ENCODE peak calls at places on chromosomes 1 and 21, in five cellular contexts. B is gastrocnemius medialis, D is heart left ventricle, X is right lobe of liver, C is K562. Y is an unnamed sample. For H3K4me1, the result is how much of the 10 kb centered on the place peaks cover.

GRCh38 chr1:115652236-115652788 is 10.5 kb downstream of the VANGL1 start:
- ATAC-seq in X (no peak), B (no peak), C (no peak), D (peak), Y (no peak)

GRCh38 chr1:228259951-228260350 is 52.1 kb downstream of the OBSCN start:
- ATAC-seq in D (no peak), X (no peak), C (peak), B (no peak), Y (no peak)

GRCh38 chr1:186978596-186979556 is 150.1 kb downstream of the PLA2G4A start:
- ATAC-seq in X (no peak), C (no peak), B (no peak), D (no peak), Y (no peak)

GRCh38 chr1:94298861-94299260 is 61.5 kb upstream of the ARHGAP29 start:
- ATAC-seq in D (peak), C (no peak), X (peak), B (peak), Y (peak)

GRCh38 chr1:58524353-58524945 is 22.1 kb downstream of the OMA1 start:
- ATAC-seq in D (no peak), C (no peak), X (no peak), B (no peak), Y (no peak)

GRCh38 chr21:32320726-32321125 is 22.1 kb downstream of the MRAP start:
- ATAC-seq in D (no peak), X (no peak), C (no peak), B (no peak), Y (no peak)

GRCh38 chr1:119298687-119299086 is 69.9 kb upstream of the HAO2 start:
- ATAC-seq in B (no peak), D (no peak), X (no peak), C (no peak), Y (no peak)

GRCh38 chr1:51433269-51433971 is 85.6 kb downstream of the EPS15 start:
- ATAC-seq in B (peak), X (peak), D (peak), C (peak), Y (peak)

GRCh38 chr1:199336745-199337640 is 690.5 kb upstream of the NR5A2 start:
- ATAC-seq in C (no peak), B (no peak), X (no peak), D (no peak), Y (no peak)

GRCh38 chr1:74375376-74375775 is 137.0 kb downstream of the LRRC53 start:
- ATAC-seq in C (no peak), D (no peak), X (no peak), B (no peak), Y (peak)

GRCh38 chr1:204495078-204495753 is 611 bp upstream of the PIK3C2B start:
- ATAC-seq in X (no peak), C (no peak), D (no peak), B (no peak), Y (no peak)

GRCh38 chr1:234114648-234115307 is 210.3 kb downstream of the SLC35F3 start:
- ATAC-seq in X (peak), D (no peak), B (no peak), C (peak), Y (no peak)

GRCh38 chr1:117985973-117986372 is 56.4 kb downstream of the WDR3 start:
- ATAC-seq in B (no peak), C (no peak), X (no peak), D (no peak), Y (no peak)

GRCh38 chr1:229984310-229984991 is 82.6 kb upstream of the GALNT2 start:
- ATAC-seq in D (no peak), C (peak), B (no peak), X (peak), Y (peak)

GRCh38 chr1:15028117-15028516 is 125.4 kb upstream of the TMEM51 start:
- ATAC-seq in B (no peak), D (peak), X (no peak), C (no peak), Y (peak)

GRCh38 chr1:34113362-34113761 is 51.7 kb downstream of the CSMD2 start:
- ATAC-seq in B (no peak), D (peak), X (no peak), C (no peak), Y (no peak)

GRCh38 chr1:235325854-235326253 is 2.1 kb downstream of the ARID4B start:
- ATAC-seq in C (no peak), D (no peak), B (no peak), X (no peak), Y (no peak)
- H3K27ac ChIP-seq in C (peak), D (no peak), B (peak), X (no peak), Y (peak)

GRCh38 chr1:225777058-225777582 is 506 bp upstream of the SRP9 start:
- ATAC-seq in C (peak), B (peak), X (peak), D (no peak), Y (peak)
- H3K4me1 ChIP-seq in C (under half), B (under half), X (under half), D (under half), Y (under half)

GRCh38 chr1:42766723-42767509 is at the start of the genes C1orf50 and P3H1:
- ATAC-seq in B (peak), X (peak), D (peak), C (peak), Y (peak)
- TF ChIP-seq POLR2A in B (peak), X (peak), D (peak), C (peak), Y (peak)

DNA sequence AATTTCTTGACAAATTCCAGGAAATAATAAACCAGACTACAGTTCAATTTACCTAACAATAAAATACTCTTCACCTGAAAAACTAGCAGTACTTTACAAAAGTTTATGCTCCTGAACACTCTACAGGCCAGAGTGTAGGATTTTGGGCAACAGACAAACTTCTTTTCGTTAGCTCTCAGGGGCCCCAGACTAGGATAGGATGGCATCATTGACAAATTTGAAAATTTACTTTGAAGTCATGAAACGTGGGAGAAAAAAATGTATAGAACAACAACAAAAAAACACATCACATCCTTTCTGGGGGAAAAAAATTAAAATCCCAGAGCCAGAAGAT is 1.2 kb downstream of the PTP4A2 start:
- ATAC-seq in X (no peak), B (no peak), C (no peak), D (no peak), Y (no peak)
- H3K27ac ChIP-seq in X (peak), B (peak), C (peak), D (peak), Y (peak)

DNA sequence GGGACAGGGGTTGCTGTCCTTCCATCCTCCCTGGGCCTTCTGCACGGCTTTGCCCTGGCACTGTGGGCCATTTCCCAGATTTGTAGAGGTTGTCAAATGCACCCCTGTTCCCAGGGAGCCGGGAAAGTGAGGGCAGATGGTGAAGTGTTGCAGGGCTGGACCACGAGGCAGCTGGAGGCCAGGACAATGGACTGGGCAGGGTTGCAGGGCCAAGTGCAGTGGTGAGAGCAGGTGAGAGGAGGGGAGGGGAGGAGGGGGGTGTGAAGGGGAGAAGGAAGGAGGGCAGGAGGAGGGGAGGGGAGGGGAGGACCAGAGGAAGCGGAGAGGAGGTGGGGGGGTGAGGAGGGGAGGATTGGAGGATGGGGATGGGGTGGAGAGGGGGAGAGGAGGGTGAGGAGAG is 443.9 kb downstream of the CAMTA1 start:
- ATAC-seq in X (no peak), D (no peak), B (no peak), C (no peak), Y (no peak)
- H3K4me1 ChIP-seq in X (under half), D (under half), B (under half), C (under half), Y (under half)

DNA sequence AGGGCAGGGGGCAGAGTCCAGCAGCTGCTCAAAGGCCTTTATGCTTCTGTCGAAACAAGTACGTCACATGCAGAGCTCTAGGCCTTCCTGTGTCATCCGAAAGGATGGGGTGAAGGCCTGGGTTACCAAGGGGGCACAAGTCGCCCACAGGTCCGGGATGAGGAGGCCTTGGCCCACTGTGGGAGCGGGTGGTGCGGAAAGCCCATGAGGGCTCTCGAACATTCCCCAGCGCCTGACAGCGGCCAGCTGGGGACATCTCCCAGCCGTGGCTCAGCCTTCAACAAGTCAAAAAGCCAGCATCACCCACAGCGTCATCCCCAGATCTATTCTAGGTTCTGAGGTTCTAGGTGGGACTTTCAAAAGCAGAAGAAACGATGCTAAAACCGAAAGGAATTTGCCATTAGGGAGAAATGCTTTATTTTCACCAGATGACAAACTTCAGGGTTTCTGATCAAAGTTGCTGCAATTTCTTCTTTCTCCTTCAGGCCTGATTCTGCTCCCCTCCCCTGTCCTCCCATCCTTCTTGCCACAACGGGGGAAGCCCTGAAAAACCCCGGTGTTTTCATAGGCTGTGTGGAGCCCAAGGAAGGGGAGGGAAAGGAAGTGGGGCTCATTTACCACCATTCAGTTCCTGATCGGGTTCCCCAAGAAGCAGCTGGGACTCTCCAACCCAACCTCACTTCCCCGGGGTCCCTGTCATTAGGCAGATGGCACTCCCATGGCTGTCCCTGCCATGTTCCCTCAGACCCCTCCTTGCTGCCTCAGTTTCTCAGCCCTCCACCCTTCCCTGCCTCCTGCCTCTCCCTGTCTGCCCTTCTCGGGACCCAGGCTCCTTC is 17.6 kb downstream of the GPR137B start:
- ATAC-seq in D (no peak), B (no peak), C (peak), X (peak), Y (no peak)
- TF ChIP-seq POLR2A in D (no peak), B (no peak), C (no peak), X (no peak), Y (no peak)

DNA sequence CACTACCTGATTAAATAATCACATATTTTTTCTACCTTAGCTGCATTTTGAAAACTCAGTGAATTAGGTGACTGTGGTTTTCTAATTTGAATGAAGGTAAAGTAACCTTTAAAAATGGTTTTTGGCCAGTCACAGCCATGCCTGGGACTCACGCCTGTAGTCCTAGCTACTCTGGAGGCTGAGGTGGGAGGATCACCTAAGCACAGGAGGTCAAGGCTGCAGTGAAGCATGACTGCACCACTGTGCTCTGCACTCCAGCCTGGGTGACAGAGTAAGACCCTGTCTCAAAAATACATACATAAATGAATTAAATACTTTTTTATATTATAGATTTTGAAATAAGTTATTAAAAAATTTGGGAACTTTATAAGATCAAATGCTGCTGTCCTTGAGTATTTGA is 5.7 kb downstream of the CNST start:
- ATAC-seq in B (no peak), C (no peak), X (no peak), D (no peak), Y (no peak)
- H3K27ac ChIP-seq in B (peak), C (peak), X (peak), D (peak), Y (peak)

DNA sequence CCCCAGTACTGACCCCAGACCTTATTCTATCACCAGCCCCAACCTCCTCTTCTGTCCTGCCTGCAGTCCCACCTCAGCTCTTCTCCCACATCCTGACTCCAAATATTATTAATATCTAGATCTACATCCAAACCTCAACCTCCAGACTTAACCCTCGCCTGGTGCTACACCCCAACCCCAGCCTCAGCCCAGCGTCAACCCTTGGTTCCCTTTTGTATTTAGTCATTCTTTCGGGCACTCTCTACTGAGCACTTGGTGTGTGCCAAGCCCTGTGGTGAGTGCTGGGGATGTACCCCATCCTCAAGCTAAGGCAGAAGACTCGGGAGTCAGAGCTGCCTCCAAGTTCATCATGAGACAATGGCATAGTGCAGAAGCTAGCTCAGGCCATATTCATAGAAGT is 1.1 kb downstream of the SHISAL2A start:
- ATAC-seq in C (no peak), X (no peak), B (no peak), D (no peak), Y (no peak)
- H3K4me1 ChIP-seq in C (under half), X (under half), B (under half), D (under half), Y (under half)

GRCh38 chr1:223733898-223734852 is 21.8 kb downstream of the CAPN2 start:
- ATAC-seq in C (no peak), D (no peak), B (no peak), X (peak), Y (no peak)

GRCh38 chr1:223730471-223730870 is 18.1 kb downstream of the CAPN2 start:
- ATAC-seq in D (no peak), X (no peak), B (no peak), C (no peak), Y (no peak)

GRCh38 chr1:223732993-223733798 is 20.9 kb downstream of the CAPN2 start:
- ATAC-seq in B (no peak), X (peak), C (no peak), D (peak), Y (no peak)

GRCh38 chr1:223729906-223730305 is 17.6 kb downstream of the CAPN2 start:
- ATAC-seq in D (no peak), B (no peak), X (no peak), C (no peak), Y (no peak)

GRCh38 chr1:223731076-223731770 is 18.9 kb downstream of the CAPN2 start:
- ATAC-seq in B (peak), D (peak), X (no peak), C (peak), Y (peak)
- TF ChIP-seq POLR2A in B (no peak), D (no peak), X (no peak), C (no peak), Y (no peak)

DNA sequence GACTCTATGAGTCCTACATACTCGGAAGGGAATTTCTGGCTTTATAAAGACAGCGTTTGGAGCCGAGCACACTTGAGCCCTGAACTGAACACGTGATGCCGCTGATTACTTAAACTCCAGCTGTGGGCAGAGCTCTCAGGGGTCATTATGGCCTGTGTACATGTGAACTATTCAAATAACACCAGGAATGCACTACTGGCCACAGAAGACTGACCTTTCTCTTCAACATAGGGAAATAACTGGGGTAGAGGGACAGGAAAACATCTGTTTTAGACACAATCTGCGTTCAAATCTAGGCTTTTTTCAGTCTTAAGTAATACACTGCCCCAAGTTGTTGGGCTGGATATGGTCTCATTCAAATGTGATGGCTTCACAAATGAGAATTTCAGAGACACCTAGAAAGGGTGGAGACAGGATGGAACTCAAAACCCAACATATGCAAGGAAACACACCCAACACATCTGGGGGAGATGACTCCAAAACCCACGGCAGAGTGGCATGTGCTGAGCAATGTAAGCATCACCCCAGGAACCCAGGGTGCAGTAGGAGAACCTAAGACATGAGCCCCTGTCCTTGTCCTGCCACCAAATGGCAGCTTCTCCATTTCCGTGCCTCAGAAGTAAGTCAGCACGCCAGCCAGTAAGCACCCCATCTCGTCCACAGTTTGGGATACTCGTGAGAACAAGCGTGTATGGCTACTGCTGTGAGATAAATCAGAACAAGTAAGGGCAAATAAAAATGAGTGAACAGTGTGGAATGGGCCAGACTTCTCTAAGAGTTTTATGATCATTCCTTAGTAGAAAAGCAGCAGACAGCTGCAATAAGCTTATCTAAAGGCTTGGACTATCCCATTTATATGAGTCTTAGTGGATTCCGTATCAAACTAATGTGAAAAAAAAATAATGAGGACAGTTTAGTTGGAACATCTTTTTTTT is 24.9 kb downstream of the NID1 start:
- ATAC-seq in X (peak), C (peak), B (peak), D (peak), Y (peak)
- H3K27ac ChIP-seq in X (peak), C (no peak), B (peak), D (peak), Y (peak)

Y was measured in gastroesophageal sphincter.